ENCODE peak calls at places on chromosome X, in eight cellular contexts. I is cardiac muscle cell, N is A549, Z is body of pancreas, K is aorta, V is heart left ventricle, Q is Karpas-422, S is neural progenitor cell. O is an unnamed sample.
A peak's percentile ranks its signal among the peaks of the same experiment; 100 is the strongest.

GRCh38 chrX:50814701-50815476 is 895 bp upstream of the SHROOM4 start:
- DNase-seq in K (no peak), Z (no peak), Q (no peak), S (no peak), I (no peak), N (no peak), V (peak; percentile 14), O (no peak)

GRCh38 chrX:17519349-17519748 is 144.3 kb downstream of the NHS start:
- DNase-seq in I (no peak), Z (peak; percentile 19), N (no peak), K (peak; percentile 78), V (peak; percentile 25), S (no peak), Q (no peak), O (peak; percentile 5)

GRCh38 chrX:131812847-131813825 is 210.0 kb upstream of the STK26 start:
- DNase-seq in Q (peak; percentile 90), V (peak; percentile 53), Z (peak; percentile 80), K (peak; percentile 84), I (no peak), S (no peak), N (peak; percentile 74), O (no peak)

GRCh38 chrX:68684291-68684918 is 36.9 kb downstream of the STARD8 start:
- DNase-seq in S (no peak), N (no peak), Z (no peak), V (peak; percentile 79), K (peak; percentile 83), I (no peak), Q (no peak), O (peak; percentile 14)

GRCh38 chrX:110218591-110218990 is 99.3 kb downstream of the AMMECR1 start:
- DNase-seq in Z (no peak), K (no peak), Q (no peak), I (no peak), V (no peak), S (no peak), N (peak; percentile 20), O (no peak)

GRCh38 chrX:13688384-13688771 is 550 bp upstream of the RAB9A start:
- DNase-seq in I (no peak), Q (no peak), Z (no peak), V (no peak), S (no peak), K (no peak), N (no peak), O (no peak)

GRCh38 chrX:13647709-13648212 is 5.2 kb upstream of the TCEANC start:
- DNase-seq in N (peak; percentile 16), Z (peak; percentile 58), Q (no peak), S (no peak), I (peak; percentile 51), V (peak; percentile 33), K (peak; percentile 76), O (no peak)

GRCh38 chrX:105823092-105823454 is 734 bp downstream of the NRK start:
- DNase-seq in I (no peak), Z (peak; percentile 5), V (no peak), Q (no peak), K (peak; percentile 24), N (no peak), S (no peak), O (no peak)

GRCh38 chrX:4710618-4711433 is 997.4 kb upstream of the PRKX start:
- DNase-seq in Q (no peak), N (peak; percentile 56), K (no peak), S (peak; percentile 28), V (no peak), Z (peak; percentile 65), I (no peak), O (no peak)

GRCh38 chrX:18643243-18643642 is 28.7 kb downstream of the RS1 start:
- DNase-seq in Z (no peak), I (no peak), N (no peak), V (no peak), Q (no peak), K (no peak), S (no peak), O (peak; percentile 64)

GRCh38 chrX:118392726-118393125 is 46.8 kb downstream of the WDR44 start:
- DNase-seq in S (no peak), I (no peak), Q (no peak), N (no peak), K (no peak), V (no peak), Z (no peak), O (no peak)

GRCh38 chrX:115630204-115630603 is 69.2 kb downstream of the PLS3 start:
- DNase-seq in Z (no peak), S (no peak), N (no peak), K (no peak), I (no peak), Q (no peak), V (no peak), O (no peak)

GRCh38 chrX:115192244-115192700 is 3.1 kb downstream of the RBMXL3 start:
- DNase-seq in Q (no peak), V (no peak), N (no peak), S (no peak), I (no peak), K (no peak), Z (no peak), O (no peak)

GRCh38 chrX:37818031-37818430 is 29.3 kb downstream of the DYNLT3 start:
- DNase-seq in V (no peak), Q (peak; percentile 91), S (no peak), K (no peak), N (no peak), I (no peak), Z (no peak), O (no peak)

GRCh38 chrX:9997524-9997923 is 30.4 kb downstream of the CLDN34 start:
- DNase-seq in V (no peak), Q (no peak), Z (no peak), I (no peak), K (no peak), N (no peak), S (no peak), O (no peak)

DNA sequence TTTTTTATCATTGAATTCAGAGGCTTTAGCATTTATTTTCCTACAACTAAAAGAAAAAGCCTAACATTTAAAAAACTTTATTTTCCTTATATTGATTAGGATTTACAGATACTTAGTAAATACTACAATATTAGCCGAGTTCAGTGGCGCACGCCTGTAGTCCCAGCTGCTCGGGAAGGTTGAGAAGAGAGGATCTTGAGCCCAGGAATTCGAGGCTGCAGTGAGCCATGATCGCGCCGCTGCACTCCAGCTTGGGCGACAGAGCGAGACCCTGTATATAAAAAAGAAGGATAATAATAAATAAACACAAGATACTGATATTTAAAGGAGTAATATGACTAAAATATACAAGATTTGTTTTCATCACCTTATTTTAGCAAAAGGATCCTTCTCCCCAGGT is 686 bp upstream of the UPF3B start:
- DNase-seq in Z (peak; percentile 19), K (no peak), S (peak; percentile 5), V (no peak), Q (no peak), I (no peak), N (no peak), O (peak; percentile 21)
- H3K4me3 ChIP-seq in Z (no peak overlapping the region), K (no peak overlapping the region), S (peak overlapping the region; percentile 85), V (peak overlapping the region; percentile 77), Q (peak overlapping the region; percentile 43), I (peak overlapping the region; percentile 17), N (peak overlapping the region; percentile 45), O (peak overlapping the region; percentile 27)

GRCh38 chrX:48540480-48540879 is 966 bp downstream of the TBC1D25 start:
- DNase-seq in V (no peak), N (no peak), K (no peak), S (peak; percentile 2), Z (no peak), Q (no peak), I (no peak), O (no peak)
- H3K27ac ChIP-seq in V (peak overlapping the region; percentile 93), N (peak overlapping the region; percentile 93), K (no peak overlapping the region), S (no peak overlapping the region), Z (peak overlapping the region; percentile 88), Q (no peak overlapping the region), I (peak overlapping the region; percentile 63), O (no peak overlapping the region)

DNA sequence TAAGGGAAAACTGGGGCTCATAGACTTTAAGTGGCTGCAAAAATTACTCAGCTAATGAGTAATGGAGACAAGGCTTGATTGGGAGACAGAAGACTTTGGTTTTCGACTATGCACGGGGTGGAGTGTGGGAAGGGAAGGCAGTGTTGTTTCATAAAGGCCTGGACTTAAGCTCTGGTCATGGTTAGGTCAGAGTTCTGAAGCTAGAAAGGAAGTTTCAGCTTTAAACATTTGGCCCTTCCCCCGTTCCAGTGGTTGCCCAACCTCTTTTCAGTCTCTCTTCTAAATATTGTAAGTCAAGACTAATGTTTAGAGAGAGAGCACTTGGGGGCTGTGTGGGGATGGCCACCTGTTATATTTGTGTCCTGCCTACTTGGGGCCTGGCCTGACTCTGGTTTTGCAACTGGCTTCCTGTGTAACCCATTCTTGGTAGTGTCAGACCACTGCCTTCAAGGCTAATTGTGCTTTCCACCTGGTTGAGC is 21.0 kb downstream of the MSN start:
- DNase-seq in Q (no peak), Z (no peak), K (no peak), I (no peak), V (no peak), N (no peak), S (no peak), O (no peak)
- H3K4me1 ChIP-seq in Q (peaks cover 89% of the 10 kb centered on the region), Z (peaks cover 4% of the 10 kb centered on the region), K (peaks cover 6% of the 10 kb centered on the region), I (no peaks in the 10 kb centered on the region), V (peaks cover 47% of the 10 kb centered on the region), N (peaks cover 59% of the 10 kb centered on the region), S (no peaks in the 10 kb centered on the region), O (peaks cover 27% of the 10 kb centered on the region)

DNA sequence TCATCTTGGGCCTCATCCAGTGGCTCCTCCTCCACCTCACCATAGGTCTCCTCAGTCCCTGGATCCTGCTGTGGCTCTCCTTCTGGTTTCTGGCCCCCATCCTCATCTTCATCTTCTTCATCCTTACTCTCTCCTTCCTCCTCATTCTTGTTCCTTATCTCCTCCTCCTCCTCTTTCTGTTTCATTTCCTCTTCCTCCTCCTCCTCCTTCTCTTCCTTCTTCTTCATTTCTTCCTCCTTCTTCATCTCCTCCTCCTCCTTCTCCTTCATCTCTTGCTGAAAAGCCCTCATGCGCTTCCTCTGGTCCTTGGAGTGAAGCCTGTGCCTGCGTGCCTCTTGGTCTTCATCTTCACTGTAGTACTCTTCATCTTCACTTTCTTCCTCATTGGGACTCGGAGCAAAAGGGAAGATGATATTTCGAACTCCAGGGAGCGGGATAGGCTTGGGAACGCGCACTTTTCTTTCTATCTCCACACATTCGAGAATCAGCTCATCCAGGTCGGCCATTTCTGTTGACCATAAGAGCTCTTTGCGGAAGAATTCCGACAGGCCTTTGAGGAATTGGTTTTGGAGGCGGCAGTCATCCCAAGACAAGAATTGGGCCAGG is 1.5 kb downstream of the RTL5 start:
- DNase-seq in V (no peak), Z (no peak), K (no peak), Q (no peak), I (no peak), N (no peak), S (no peak), O (no peak)
- H3K4me3 ChIP-seq in V (no peak overlapping the region), Z (no peak overlapping the region), K (no peak overlapping the region), Q (no peak overlapping the region), I (no peak overlapping the region), N (no peak overlapping the region), S (peak overlapping the region; percentile 53), O (no peak overlapping the region)